ENCODE peak calls at places on chromosomes 2 and 18, in seven cellular contexts. One of them, this sample, is unnamed.

GRCh38 chr2:101119431-101119830 is 31.8 kb downstream of the TBC1D8 start:
- DNase-seq in RKO: no peak
- DNase-seq in NAMALWA: no peak
- DNase-seq in cardiac muscle cell: no peak
- DNase-seq in SW480: no peak
- DNase-seq in lung: no peak
- DNase-seq in DND-41: no peak
- DNase-seq in this sample: peak; percentile 39

GRCh38 chr2:159891917-159892691 is 94.1 kb upstream of the CD302 start:
- DNase-seq in RKO: peak; percentile 59
- DNase-seq in NAMALWA: no peak
- DNase-seq in cardiac muscle cell: no peak
- DNase-seq in SW480: peak; percentile 25
- DNase-seq in lung: no peak
- DNase-seq in DND-41: no peak
- DNase-seq in this sample: peak; percentile 26

GRCh38 chr18:65093341-65093740 is 657.5 kb upstream of the CDH7 start:
- DNase-seq in RKO: no peak
- DNase-seq in NAMALWA: no peak
- DNase-seq in cardiac muscle cell: no peak
- DNase-seq in SW480: no peak
- DNase-seq in lung: no peak
- DNase-seq in DND-41: no peak
- DNase-seq in this sample: no peak

GRCh38 chr2:158828378-158829136 is 33.4 kb downstream of the DAPL1 start:
- DNase-seq in RKO: no peak
- DNase-seq in NAMALWA: no peak
- DNase-seq in cardiac muscle cell: no peak
- DNase-seq in SW480: no peak
- DNase-seq in lung: no peak
- DNase-seq in DND-41: no peak
- DNase-seq in this sample: no peak

GRCh38 chr2:44360749-44361329 is 455 bp downstream of the PREPL start:
- DNase-seq in RKO: peak; percentile 47
- DNase-seq in NAMALWA: peak; percentile 8
- DNase-seq in cardiac muscle cell: no peak
- DNase-seq in SW480: peak; percentile 65
- DNase-seq in lung: no peak
- DNase-seq in DND-41: no peak
- DNase-seq in this sample: peak; percentile 24

GRCh38 chr2:234258562-234259141 is 208.2 kb downstream of the SPP2 start:
- DNase-seq in RKO: peak; percentile 41
- DNase-seq in NAMALWA: no peak
- DNase-seq in cardiac muscle cell: no peak
- DNase-seq in SW480: peak; percentile 60
- DNase-seq in lung: no peak
- DNase-seq in DND-41: no peak
- DNase-seq in this sample: peak; percentile 66

GRCh38 chr18:36572135-36572856 is 256.5 kb downstream of the TPGS2 start:
- DNase-seq in RKO: peak; percentile 34
- DNase-seq in NAMALWA: peak; percentile 75
- DNase-seq in cardiac muscle cell: peak; percentile 69
- DNase-seq in SW480: peak; percentile 32
- DNase-seq in lung: no peak
- DNase-seq in DND-41: peak; percentile 26
- DNase-seq in this sample: peak; percentile 39

GRCh38 chr2:38387887-38388286 is 10.8 kb upstream of the ATL2 start:
- DNase-seq in RKO: no peak
- DNase-seq in NAMALWA: no peak
- DNase-seq in cardiac muscle cell: no peak
- DNase-seq in SW480: no peak
- DNase-seq in lung: no peak
- DNase-seq in DND-41: no peak
- DNase-seq in this sample: no peak

GRCh38 chr2:173881886-173882285 is 83.3 kb downstream of the SP3 start:
- DNase-seq in RKO: no peak
- DNase-seq in NAMALWA: no peak
- DNase-seq in cardiac muscle cell: no peak
- DNase-seq in SW480: no peak
- DNase-seq in lung: no peak
- DNase-seq in DND-41: no peak
- DNase-seq in this sample: no peak

GRCh38 chr2:67394734-67395133 is 2.4 kb upstream of the ETAA1 start:
- DNase-seq in RKO: peak; percentile 42
- DNase-seq in NAMALWA: no peak
- DNase-seq in cardiac muscle cell: no peak
- DNase-seq in SW480: no peak
- DNase-seq in lung: no peak
- DNase-seq in DND-41: no peak
- DNase-seq in this sample: peak; percentile 5

GRCh38 chr2:14702258-14702657 is 69.7 kb downstream of the LRATD1 start:
- DNase-seq in RKO: no peak
- DNase-seq in NAMALWA: no peak
- DNase-seq in cardiac muscle cell: no peak
- DNase-seq in SW480: no peak
- DNase-seq in lung: no peak
- DNase-seq in DND-41: no peak
- DNase-seq in this sample: no peak

GRCh38 chr18:45316127-45316526 is 299.1 kb upstream of the SLC14A2 start:
- DNase-seq in RKO: no peak
- DNase-seq in NAMALWA: peak; percentile 1
- DNase-seq in cardiac muscle cell: no peak
- DNase-seq in SW480: no peak
- DNase-seq in lung: no peak
- DNase-seq in DND-41: no peak
- DNase-seq in this sample: no peak

GRCh38 chr2:220228310-220229006 is 601.0 kb downstream of the SLC4A3 start:
- DNase-seq in RKO: peak; percentile 57
- DNase-seq in NAMALWA: no peak
- DNase-seq in cardiac muscle cell: no peak
- DNase-seq in SW480: peak; percentile 89
- DNase-seq in lung: no peak
- DNase-seq in DND-41: no peak
- DNase-seq in this sample: peak; percentile 81

This sample was measured in Calu3.